ENCODE peak calls at places on chromosomes 4 and X, in eight cellular contexts. X, N, U, V, K, S, W and D are unnamed samples.

GRCh38 chr4:6749340-6750171 is 33.0 kb upstream of the KIAA0232 start:
- DNase-seq in X (no peak), K (peak), S (peak), V (peak), W (no peak), U (no peak), N (peak), D (peak)

GRCh38 chr4:3796960-3797359 is 30.8 kb downstream of the ADRA2C start:
- DNase-seq in K (no peak), N (no peak), X (no peak), S (no peak), V (no peak), U (no peak), W (no peak), D (no peak)

GRCh38 chr4:38759790-38760122 is 23.0 kb downstream of the TLR10 start:
- DNase-seq in X (no peak), U (no peak), W (no peak), K (no peak), V (no peak), S (no peak), N (no peak), D (no peak)

GRCh38 chr4:177159600-177159999 is 150.1 kb upstream of the NEIL3 start:
- DNase-seq in V (no peak), X (no peak), U (peak), W (no peak), S (no peak), N (no peak), K (no peak), D (no peak)

GRCh38 chr4:139253046-139253445 is 27.0 kb downstream of the MGARP start:
- DNase-seq in W (no peak), S (no peak), X (no peak), N (no peak), V (no peak), U (no peak), K (no peak), D (no peak)

GRCh38 chrX:37659047-37659446 is 26.5 kb upstream of the XK start:
- DNase-seq in W (no peak), S (no peak), K (no peak), V (no peak), N (no peak), U (no peak), X (no peak), D (no peak)

GRCh38 chr4:153485860-153486259 is 19.7 kb downstream of the TMEM131L start:
- DNase-seq in W (no peak), X (no peak), S (no peak), V (no peak), K (no peak), U (no peak), N (no peak), D (no peak)

GRCh38 chr4:69999420-69999819 is 3.7 kb downstream of the STATH start:
- DNase-seq in N (peak), U (no peak), V (no peak), X (no peak), S (no peak), K (no peak), W (no peak), D (peak)

GRCh38 chr4:72948080-72948479 is 121.4 kb downstream of the COX18 start:
- DNase-seq in S (no peak), U (no peak), X (no peak), V (no peak), W (no peak), K (no peak), N (no peak), D (no peak)

GRCh38 chrX:132758778-132759177 is 199.7 kb downstream of the HS6ST2 start:
- DNase-seq in K (no peak), U (peak), N (no peak), X (no peak), V (no peak), W (no peak), S (no peak), D (no peak)

GRCh38 chr4:164904941-164905340 is 28.0 kb downstream of the APELA start:
- DNase-seq in S (no peak), N (no peak), X (no peak), U (no peak), V (no peak), W (no peak), K (no peak), D (no peak)

GRCh38 chrX:9942086-9942485 is 25.1 kb upstream of the CLDN34 start:
- DNase-seq in W (no peak), K (no peak), U (no peak), V (no peak), X (no peak), S (no peak), N (no peak), D (no peak)

GRCh38 chr4:173367946-173368345 is 2.8 kb upstream of the SAP30 start:
- DNase-seq in U (no peak), X (no peak), V (no peak), N (peak), W (peak), S (no peak), K (no peak), D (peak)

GRCh38 chrX:34521563-34521962 is 135.5 kb downstream of the TMEM47 start:
- DNase-seq in K (no peak), N (peak), U (peak), X (peak), V (no peak), W (no peak), S (no peak), D (peak)

GRCh38 chrX:13899607-13900006 is 82.7 kb upstream of the GPM6B start:
- DNase-seq in V (no peak), U (no peak), K (peak), W (no peak), N (peak), S (no peak), X (no peak), D (peak)

GRCh38 chr4:36152712-36153111 is 91.6 kb downstream of the ARAP2 start:
- DNase-seq in W (no peak), N (no peak), V (no peak), K (no peak), S (no peak), U (no peak), X (no peak), D (no peak)

GRCh38 chr4:76011700-76012387 is 4.5 kb upstream of the CXCL9 start:
- DNase-seq in S (no peak), X (peak), N (peak), W (no peak), U (peak), K (peak), V (peak), D (peak)

GRCh38 chr4:99201687-99202086 is 17.4 kb downstream of the ADH6 start:
- DNase-seq in W (no peak), X (no peak), V (no peak), N (no peak), S (no peak), U (no peak), K (no peak), D (peak)

GRCh38 chrX:37871626-37872302 is 24.4 kb upstream of the DYNLT3 start:
- DNase-seq in W (no peak), V (no peak), K (peak), U (peak), S (peak), N (peak), X (no peak), D (peak)

GRCh38 chr4:5705672-5706310 is 2.6 kb downstream of the EVC2 start:
- DNase-seq in N (no peak), W (no peak), K (no peak), V (peak), X (no peak), U (no peak), S (no peak), D (no peak)

GRCh38 chr4:110550260-110550659 is 72.6 kb downstream of the PITX2 start:
- DNase-seq in U (no peak), S (peak), K (peak), W (no peak), X (no peak), V (no peak), N (peak), D (peak)

GRCh38 chr4:76997454-76997853 is 47.9 kb downstream of the SEPTIN11 start:
- DNase-seq in K (no peak), S (no peak), V (no peak), W (no peak), N (no peak), X (no peak), U (no peak), D (no peak)

GRCh38 chr4:74671074-74671698 is 123.1 kb downstream of the BTC start:
- DNase-seq in U (peak), V (peak), K (peak), N (peak), W (peak), S (peak), X (peak), D (peak)

GRCh38 chrX:74372272-74372671 is 49.0 kb upstream of the SLC16A2 start:
- DNase-seq in N (peak), S (no peak), W (no peak), K (no peak), U (no peak), X (no peak), V (no peak), D (no peak)

GRCh38 chrX:73827406-73827805 is 264.4 kb downstream of the CHIC1 start:
- DNase-seq in W (no peak), S (no peak), X (no peak), U (no peak), N (no peak), V (no peak), K (no peak), D (no peak)

GRCh38 chr4:158871050-158871724 is 102.4 kb downstream of the FNIP2 start:
- DNase-seq in V (peak), W (peak), S (no peak), K (no peak), X (no peak), N (no peak), U (no peak), D (no peak)

GRCh38 chr4:46254788-46255187 is 130.9 kb upstream of the GABRG1 start:
- DNase-seq in U (no peak), N (peak), W (no peak), S (no peak), X (no peak), V (no peak), K (no peak), D (peak)

GRCh38 chr4:119504616-119505015 is 124.0 kb downstream of the PDE5A start:
- DNase-seq in U (no peak), N (no peak), X (no peak), W (no peak), V (no peak), K (no peak), S (no peak), D (no peak)

GRCh38 chr4:151678048-151678853 is 82.6 kb downstream of the GATB start:
- DNase-seq in X (no peak), W (no peak), V (peak), S (no peak), N (no peak), K (no peak), U (no peak), D (no peak)

GRCh38 chrX:45849261-45849660 is 648.6 kb upstream of the DIPK2B start:
- DNase-seq in N (peak), W (no peak), S (peak), U (peak), V (peak), X (peak), K (peak), D (peak)

GRCh38 chr4:143241892-143242291 is 57.2 kb downstream of the USP38 start:
- DNase-seq in N (peak), W (peak), K (peak), V (no peak), X (no peak), S (no peak), U (no peak), D (peak)

GRCh38 chr4:85556293-85556692 is 81.3 kb downstream of the ARHGAP24 start:
- DNase-seq in U (no peak), X (no peak), W (no peak), V (no peak), K (no peak), N (no peak), S (no peak), D (no peak)

GRCh38 chr4:112940364-112940763 is 109.1 kb upstream of the ANK2 start:
- DNase-seq in X (no peak), W (no peak), V (peak), U (no peak), N (no peak), K (no peak), S (no peak), D (no peak)

GRCh38 chr4:112946127-112946526 is 103.3 kb upstream of the ANK2 start:
- DNase-seq in K (no peak), S (no peak), W (no peak), U (no peak), V (no peak), N (no peak), X (no peak), D (no peak)

GRCh38 chr4:112942077-112942476 is 107.4 kb upstream of the ANK2 start:
- DNase-seq in N (peak), V (no peak), W (no peak), X (no peak), U (peak), S (no peak), K (no peak), D (peak)

GRCh38 chr4:112947616-112948015 is 101.8 kb upstream of the ANK2 start:
- DNase-seq in N (no peak), V (no peak), U (no peak), S (no peak), K (no peak), W (no peak), X (no peak), D (no peak)

DNA sequence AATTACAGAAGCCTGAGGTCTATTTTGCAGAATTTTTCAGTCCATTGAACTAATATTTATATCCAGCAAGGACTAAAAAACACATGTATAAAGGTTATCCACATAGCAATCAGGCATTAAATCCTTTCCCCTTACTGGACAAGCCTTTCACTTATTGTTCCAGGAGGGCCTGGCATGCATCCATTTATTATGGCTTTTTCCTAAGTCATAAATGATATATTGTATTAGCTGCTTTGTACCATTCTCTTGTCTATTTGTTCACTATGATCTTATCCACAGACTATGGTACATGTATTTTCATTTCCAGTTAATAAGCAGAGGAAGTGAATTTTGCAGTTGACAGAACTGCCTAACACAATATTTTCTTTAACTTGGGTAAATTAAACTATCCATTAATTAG is 105.4 kb upstream of the ANK2 start:
- DNase-seq in V (peak), U (no peak), K (no peak), X (no peak), W (no peak), S (no peak), N (no peak), D (no peak)
- H3K4me2 ChIP-seq in V (no peak), U (no peak), K (no peak), X (no peak), W (no peak), S (no peak), N (no peak), D (no peak)

DNA sequence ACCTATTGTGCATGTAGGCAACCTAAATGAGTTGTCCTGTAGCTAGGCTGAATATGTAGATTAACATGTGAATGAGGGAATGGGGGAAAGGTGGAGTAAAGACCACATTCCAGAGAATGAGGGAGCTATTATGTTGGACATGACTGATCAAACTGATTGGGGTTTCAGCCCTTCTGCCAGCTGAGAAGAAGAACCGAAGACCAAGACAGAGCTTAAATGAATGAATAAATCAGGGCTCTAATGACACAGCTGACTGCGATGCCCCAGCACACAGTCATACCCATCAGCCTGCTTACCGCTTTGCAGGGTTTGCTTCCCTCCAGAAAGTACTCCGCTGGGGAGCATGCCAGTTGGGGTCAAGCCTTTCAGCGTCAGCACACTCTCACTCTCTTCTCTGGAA is 315.4 kb downstream of the PPP3CA start:
- DNase-seq in V (no peak), N (no peak), X (peak), U (peak), S (no peak), W (no peak), K (no peak), D (no peak)
- TF ChIP-seq EZH2phosphoT487 in V (no peak), N (no peak), X (no peak), U (no peak), S (no peak), W (no peak), K (no peak), D (no peak)

DNA sequence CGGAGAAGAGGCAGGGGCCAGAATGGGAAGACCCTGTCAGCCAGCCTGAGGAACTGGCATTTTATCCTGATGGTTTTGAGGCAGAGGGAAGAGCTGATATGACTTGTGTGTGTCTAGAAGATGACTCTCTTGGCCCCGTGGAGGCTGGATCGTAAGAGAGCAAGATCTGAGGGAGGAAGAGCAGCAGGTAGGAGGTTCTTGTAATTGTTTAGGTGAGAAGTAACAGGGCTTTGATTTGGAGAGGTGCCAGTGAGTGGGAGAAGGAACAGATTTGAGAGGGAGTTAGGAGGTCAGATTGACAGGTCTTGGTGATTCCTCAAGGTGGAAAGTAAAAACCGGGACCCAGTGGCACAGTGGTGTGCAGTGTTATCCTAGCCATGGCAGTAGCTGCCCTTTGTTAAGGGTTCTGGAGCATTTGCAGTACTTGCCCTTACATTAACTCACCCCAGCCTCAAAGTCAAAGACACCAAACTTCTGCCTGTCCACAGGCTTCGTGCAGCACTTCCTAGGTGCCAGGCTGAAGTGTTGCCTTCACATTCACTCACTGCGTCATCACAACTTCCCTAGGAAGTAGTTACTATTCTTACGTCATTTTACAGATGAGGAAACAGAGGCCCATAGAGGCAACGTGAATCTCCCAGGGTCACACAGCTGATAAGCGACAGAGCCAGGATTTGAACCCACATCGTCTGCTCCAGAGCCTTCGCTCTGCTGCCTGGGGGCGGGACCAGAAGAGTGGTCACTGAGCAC is 23.7 kb downstream of the RTL5 start:
- DNase-seq in K (no peak), V (no peak), N (no peak), S (no peak), U (no peak), X (no peak), W (no peak), D (no peak)
- H3K4me2 ChIP-seq in K (no peak), V (no peak), N (no peak), S (no peak), U (no peak), X (no peak), W (no peak), D (no peak)

GRCh38 chr4:18844726-18845125 is 823.2 kb upstream of the LCORL start:
- DNase-seq in U (no peak), N (peak), K (no peak), S (no peak), W (no peak), V (no peak), X (no peak), D (no peak)

GRCh38 chr4:18850763-18851331 is 829.3 kb upstream of the LCORL start:
- DNase-seq in S (no peak), X (no peak), V (peak), N (no peak), W (no peak), K (no peak), U (no peak), D (no peak)

GRCh38 chr4:18842431-18842830 is 820.9 kb upstream of the LCORL start:
- DNase-seq in N (no peak), V (no peak), S (no peak), U (no peak), X (no peak), K (no peak), W (no peak), D (no peak)

GRCh38 chr4:18846313-18846712 is 824.8 kb upstream of the LCORL start:
- DNase-seq in N (no peak), U (no peak), X (no peak), S (no peak), V (no peak), K (no peak), W (no peak), D (no peak)

DNA sequence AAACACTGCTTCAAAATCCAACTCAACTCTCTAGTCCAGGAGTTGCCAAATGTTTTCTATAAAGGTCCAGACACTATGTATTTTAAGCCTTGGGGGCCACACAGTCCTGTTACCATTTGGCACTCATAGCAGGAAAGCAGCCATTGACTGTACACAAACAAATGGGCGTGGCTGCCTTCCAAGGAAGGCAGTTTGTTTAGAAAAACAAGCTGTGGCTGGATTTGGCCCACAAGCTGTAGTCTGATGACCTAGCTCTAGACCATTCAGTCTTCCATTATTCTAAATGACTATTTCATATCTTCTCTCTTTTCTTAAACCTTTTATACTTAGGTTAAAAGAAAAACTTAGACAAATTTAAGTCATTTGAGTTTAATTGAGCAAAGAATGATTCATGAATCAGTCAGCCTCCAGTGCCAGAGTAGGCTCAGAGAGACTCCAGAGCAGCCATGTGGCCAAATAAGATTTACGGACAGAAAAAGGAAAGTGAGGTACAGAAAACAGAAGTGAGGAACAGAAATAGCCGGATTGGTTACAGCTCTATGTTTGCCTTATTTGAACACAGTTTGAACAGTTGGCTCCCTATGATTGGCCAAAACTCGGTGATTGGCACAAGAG is 825.8 kb upstream of the LCORL start:
- DNase-seq in X (no peak), N (peak), W (no peak), S (no peak), V (no peak), K (peak), U (no peak), D (no peak)
- TF ChIP-seq EZH2phosphoT487 in X (no peak), N (no peak), W (no peak), S (no peak), V (no peak), K (no peak), U (no peak), D (no peak)

DNA sequence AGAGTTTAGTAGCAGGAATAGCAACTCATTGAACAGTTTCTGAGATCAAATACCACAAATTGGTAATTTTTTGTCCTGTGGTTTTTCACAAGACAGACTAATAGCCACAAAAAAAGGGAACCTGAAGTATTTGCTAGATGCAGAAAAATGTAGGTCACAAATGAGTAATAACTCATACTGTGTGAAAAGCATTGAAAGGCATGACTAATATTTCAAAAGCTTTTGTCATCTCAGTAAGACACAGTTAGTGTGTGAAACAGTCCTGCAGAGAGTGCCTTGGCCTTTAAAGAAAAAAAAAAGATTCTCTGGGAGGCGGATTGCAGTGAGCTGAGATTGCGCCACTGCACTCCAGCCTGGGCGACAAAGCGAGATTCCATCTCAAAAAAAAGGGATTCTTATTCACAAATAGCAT is 31.4 kb upstream of the SLC25A31 start:
- DNase-seq in K (no peak), X (no peak), W (no peak), N (peak), S (peak), U (no peak), V (no peak), D (peak)
- H3K4me2 ChIP-seq in K (no peak), X (no peak), W (no peak), N (peak), S (peak), U (no peak), V (no peak), D (peak)

GRCh38 chrX:16320765-16321355 is 153.6 kb downstream of the MAGEB17 start:
- DNase-seq in K (no peak), U (no peak), W (no peak), S (no peak), V (no peak), N (no peak), X (no peak), D (peak)
- TF ChIP-seq EZH2phosphoT487 in K (no peak), U (no peak), W (no peak), S (no peak), V (no peak), N (no peak), X (no peak), D (no peak)